ENCODE peak calls at places on chromosomes 4 and X, in five cellular contexts. One of them, this sample, is unnamed.

GRCh38 chrX:108439434-108439883 is at the start of gene COL4A5:
- DNase-seq in adipocyte: peak; percentile 81
- DNase-seq in mesendoderm: peak; percentile 95
- DNase-seq in CD8-positive, alpha-beta memory T cell: no peak
- DNase-seq in heart right ventricle: peak; percentile 48
- DNase-seq in this sample: peak; percentile 71

GRCh38 chrX:13933352-13933751 is 96.3 kb downstream of the GEMIN8 start:
- DNase-seq in adipocyte: no peak
- DNase-seq in mesendoderm: no peak
- DNase-seq in CD8-positive, alpha-beta memory T cell: no peak
- DNase-seq in heart right ventricle: no peak
- DNase-seq in this sample: no peak

GRCh38 chr4:6834867-6835266 is 52.3 kb downstream of the KIAA0232 start:
- DNase-seq in adipocyte: peak; percentile 52
- DNase-seq in mesendoderm: peak; percentile 28
- DNase-seq in CD8-positive, alpha-beta memory T cell: no peak
- DNase-seq in heart right ventricle: no peak
- DNase-seq in this sample: no peak

GRCh38 chr4:53477666-53478065 is 100.2 kb downstream of the FIP1L1 start:
- DNase-seq in adipocyte: no peak
- DNase-seq in mesendoderm: no peak
- DNase-seq in CD8-positive, alpha-beta memory T cell: no peak
- DNase-seq in heart right ventricle: no peak
- DNase-seq in this sample: no peak

GRCh38 chr4:288891-289290 is 16.4 kb downstream of the ZNF732 start:
- DNase-seq in adipocyte: no peak
- DNase-seq in mesendoderm: no peak
- DNase-seq in CD8-positive, alpha-beta memory T cell: no peak
- DNase-seq in heart right ventricle: no peak
- DNase-seq in this sample: no peak

GRCh38 chrX:42954880-42955279 is 176.9 kb upstream of the PPP1R2C start:
- DNase-seq in adipocyte: no peak
- DNase-seq in mesendoderm: no peak
- DNase-seq in CD8-positive, alpha-beta memory T cell: no peak
- DNase-seq in heart right ventricle: no peak
- DNase-seq in this sample: no peak

GRCh38 chr4:101292901-101293300 is 54.4 kb downstream of the PPP3CA start:
- DNase-seq in adipocyte: peak; percentile 38
- DNase-seq in mesendoderm: no peak
- DNase-seq in CD8-positive, alpha-beta memory T cell: no peak
- DNase-seq in heart right ventricle: no peak
- DNase-seq in this sample: no peak

GRCh38 chr4:36039031-36039430 is 205.3 kb downstream of the ARAP2 start:
- DNase-seq in adipocyte: no peak
- DNase-seq in mesendoderm: peak; percentile 6
- DNase-seq in CD8-positive, alpha-beta memory T cell: no peak
- DNase-seq in heart right ventricle: no peak
- DNase-seq in this sample: peak; percentile 7

GRCh38 chr4:67103001-67103737 is 442.1 kb downstream of the CENPC start:
- DNase-seq in adipocyte: no peak
- DNase-seq in mesendoderm: peak; percentile 35
- DNase-seq in CD8-positive, alpha-beta memory T cell: no peak
- DNase-seq in heart right ventricle: no peak
- DNase-seq in this sample: no peak

GRCh38 chrX:131277543-131278115 is 11.5 kb downstream of the IGSF1 start:
- DNase-seq in adipocyte: no peak
- DNase-seq in mesendoderm: no peak
- DNase-seq in CD8-positive, alpha-beta memory T cell: no peak
- DNase-seq in heart right ventricle: no peak
- DNase-seq in this sample: peak; percentile 30

GRCh38 chr4:10212400-10212799 is 95.8 kb upstream of the WDR1 start:
- DNase-seq in adipocyte: no peak
- DNase-seq in mesendoderm: no peak
- DNase-seq in CD8-positive, alpha-beta memory T cell: no peak
- DNase-seq in heart right ventricle: no peak
- DNase-seq in this sample: no peak

GRCh38 chrX:63754141-63754859 is 30.7 kb downstream of the ARHGEF9 start:
- DNase-seq in adipocyte: peak; percentile 58
- DNase-seq in mesendoderm: no peak
- DNase-seq in CD8-positive, alpha-beta memory T cell: peak; percentile 50
- DNase-seq in heart right ventricle: no peak
- DNase-seq in this sample: no peak

GRCh38 chrX:37993857-37994619 is 12.3 kb upstream of the SYTL5 start:
- DNase-seq in adipocyte: no peak
- DNase-seq in mesendoderm: peak; percentile 96
- DNase-seq in CD8-positive, alpha-beta memory T cell: no peak
- DNase-seq in heart right ventricle: no peak
- DNase-seq in this sample: peak; percentile 68

GRCh38 chr4:144578681-144579080 is 67.3 kb upstream of the HHIP start:
- DNase-seq in adipocyte: peak; percentile 25
- DNase-seq in mesendoderm: no peak
- DNase-seq in CD8-positive, alpha-beta memory T cell: no peak
- DNase-seq in heart right ventricle: no peak
- DNase-seq in this sample: no peak

GRCh38 chr4:102684605-102685052 is 76.1 kb downstream of the MANBA start:
- DNase-seq in adipocyte: peak; percentile 5
- DNase-seq in mesendoderm: no peak
- DNase-seq in CD8-positive, alpha-beta memory T cell: no peak
- DNase-seq in heart right ventricle: no peak
- DNase-seq in this sample: no peak

GRCh38 chr4:104896623-104897296 is 249.9 kb upstream of the TET2 start:
- DNase-seq in adipocyte: no peak
- DNase-seq in mesendoderm: no peak
- DNase-seq in CD8-positive, alpha-beta memory T cell: no peak
- DNase-seq in heart right ventricle: no peak
- DNase-seq in this sample: no peak

GRCh38 chr4:108036252-108036651 is 46.6 kb downstream of the HADH start:
- DNase-seq in adipocyte: no peak
- DNase-seq in mesendoderm: no peak
- DNase-seq in CD8-positive, alpha-beta memory T cell: peak; percentile 57
- DNase-seq in heart right ventricle: no peak
- DNase-seq in this sample: no peak

GRCh38 chrX:115494133-115494532 is 66.8 kb upstream of the PLS3 start:
- DNase-seq in adipocyte: peak; percentile 40
- DNase-seq in mesendoderm: no peak
- DNase-seq in CD8-positive, alpha-beta memory T cell: no peak
- DNase-seq in heart right ventricle: no peak
- DNase-seq in this sample: no peak

GRCh38 chr4:26687728-26688127 is 103.8 kb downstream of the TBC1D19 start:
- DNase-seq in adipocyte: peak; percentile 78
- DNase-seq in mesendoderm: peak; percentile 11
- DNase-seq in CD8-positive, alpha-beta memory T cell: no peak
- DNase-seq in heart right ventricle: no peak
- DNase-seq in this sample: no peak

GRCh38 chrX:14919421-14919820 is 46.2 kb downstream of the MOSPD2 start:
- DNase-seq in adipocyte: no peak
- DNase-seq in mesendoderm: no peak
- DNase-seq in CD8-positive, alpha-beta memory T cell: no peak
- DNase-seq in heart right ventricle: no peak
- DNase-seq in this sample: no peak

GRCh38 chrX:133653363-133653762 is 238.1 kb upstream of the GPC4 start:
- DNase-seq in adipocyte: no peak
- DNase-seq in mesendoderm: no peak
- DNase-seq in CD8-positive, alpha-beta memory T cell: no peak
- DNase-seq in heart right ventricle: no peak
- DNase-seq in this sample: no peak

GRCh38 chr4:47478799-47479198 is 6.3 kb upstream of the ATP10D start:
- DNase-seq in adipocyte: no peak
- DNase-seq in mesendoderm: no peak
- DNase-seq in CD8-positive, alpha-beta memory T cell: no peak
- DNase-seq in heart right ventricle: no peak
- DNase-seq in this sample: no peak
- H3K36me3 ChIP-seq in adipocyte: no peaks in the 10 kb centered on the region
- H3K36me3 ChIP-seq in mesendoderm: no peaks in the 10 kb centered on the region
- H3K36me3 ChIP-seq in CD8-positive, alpha-beta memory T cell: no peaks in the 10 kb centered on the region
- H3K36me3 ChIP-seq in heart right ventricle: no peaks in the 10 kb centered on the region
- H3K36me3 ChIP-seq in this sample: no peaks in the 10 kb centered on the region

GRCh38 chrX:9341305-9342201 is 123.3 kb upstream of the TBL1X start:
- DNase-seq in adipocyte: peak; percentile 62
- DNase-seq in mesendoderm: peak; percentile 47
- DNase-seq in CD8-positive, alpha-beta memory T cell: peak; percentile 81
- DNase-seq in heart right ventricle: peak; percentile 71
- DNase-seq in this sample: peak; percentile 43
- H3K4me3 ChIP-seq in adipocyte: peak overlapping the region; percentile 65
- H3K4me3 ChIP-seq in mesendoderm: no peak overlapping the region
- H3K4me3 ChIP-seq in CD8-positive, alpha-beta memory T cell: peak overlapping the region; percentile 55
- H3K4me3 ChIP-seq in heart right ventricle: peak overlapping the region; percentile 27
- H3K4me3 ChIP-seq in this sample: no peak overlapping the region

GRCh38 chr4:146641762-146642161 is 3.1 kb downstream of the POU4F2 start:
- DNase-seq in adipocyte: no peak
- DNase-seq in mesendoderm: no peak
- DNase-seq in CD8-positive, alpha-beta memory T cell: no peak
- DNase-seq in heart right ventricle: no peak
- DNase-seq in this sample: no peak
- H3K27me3 ChIP-seq in adipocyte: peaks cover 62% of the 10 kb centered on the region
- H3K27me3 ChIP-seq in mesendoderm: peaks cover 51% of the 10 kb centered on the region
- H3K27me3 ChIP-seq in CD8-positive, alpha-beta memory T cell: peaks cover 4% of the 10 kb centered on the region
- H3K27me3 ChIP-seq in heart right ventricle: peaks cover 29% of the 10 kb centered on the region
- H3K27me3 ChIP-seq in this sample: peaks cover 99% of the 10 kb centered on the region

DNA sequence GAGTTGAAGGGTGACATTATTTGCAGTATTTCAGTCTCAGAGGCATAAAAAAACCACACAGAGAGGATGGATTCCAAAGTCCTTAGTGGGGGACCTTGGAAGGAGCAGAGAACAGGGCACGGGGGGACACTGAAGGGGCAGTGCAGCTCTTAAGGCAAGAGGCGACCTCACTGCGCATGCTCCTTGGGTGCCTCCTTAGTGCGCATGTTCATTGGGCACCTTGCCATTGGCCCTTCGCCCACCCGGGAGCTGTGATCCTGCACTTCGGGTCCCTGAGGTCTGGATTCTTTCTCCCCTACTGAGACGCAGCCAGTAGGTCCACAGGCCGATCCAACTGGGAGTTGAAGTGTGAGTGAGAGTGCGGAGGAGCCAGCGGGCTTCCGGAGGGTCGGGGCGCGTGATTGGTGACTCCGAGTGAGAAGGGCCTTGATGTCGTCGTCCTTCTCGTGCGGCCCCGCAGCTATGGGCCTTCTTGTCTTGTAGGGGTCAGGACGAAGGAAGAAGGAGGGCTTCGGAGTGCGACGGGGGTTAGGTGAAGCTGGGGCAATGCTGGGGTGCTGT is at the start of gene XAGE5:
- DNase-seq in adipocyte: no peak
- DNase-seq in mesendoderm: no peak
- DNase-seq in CD8-positive, alpha-beta memory T cell: no peak
- DNase-seq in heart right ventricle: no peak
- DNase-seq in this sample: no peak
- H3K36me3 ChIP-seq in adipocyte: no peaks in the 10 kb centered on the region
- H3K36me3 ChIP-seq in mesendoderm: no peaks in the 10 kb centered on the region
- H3K36me3 ChIP-seq in CD8-positive, alpha-beta memory T cell: no peaks in the 10 kb centered on the region
- H3K36me3 ChIP-seq in heart right ventricle: no peaks in the 10 kb centered on the region
- H3K36me3 ChIP-seq in this sample: no peaks in the 10 kb centered on the region

DNA sequence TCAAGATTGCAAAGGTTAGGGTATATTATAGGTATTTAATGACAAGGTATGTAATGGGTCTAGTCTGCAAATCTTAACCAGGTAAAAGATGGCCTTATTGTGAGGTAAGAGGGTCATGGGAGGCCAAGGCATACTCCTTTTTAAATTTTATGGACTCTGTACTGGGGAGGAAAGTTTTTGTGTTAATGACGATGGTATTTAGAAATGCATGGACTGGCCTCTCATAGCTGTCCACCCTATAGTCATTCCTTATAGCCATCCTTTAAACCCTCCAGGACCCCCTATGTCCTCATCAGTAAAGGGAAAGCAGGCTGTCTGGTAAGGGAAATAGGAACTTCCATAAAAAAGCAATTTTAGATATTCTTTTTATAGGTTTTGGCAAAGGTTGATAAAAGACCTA is 1.5 kb downstream of the AIMP1 start:
- DNase-seq in adipocyte: no peak
- DNase-seq in mesendoderm: no peak
- DNase-seq in CD8-positive, alpha-beta memory T cell: no peak
- DNase-seq in heart right ventricle: no peak
- DNase-seq in this sample: no peak
- H3K4me3 ChIP-seq in adipocyte: peak overlapping the region; percentile 99
- H3K4me3 ChIP-seq in mesendoderm: no peak overlapping the region
- H3K4me3 ChIP-seq in CD8-positive, alpha-beta memory T cell: peak overlapping the region; percentile 91
- H3K4me3 ChIP-seq in heart right ventricle: peak overlapping the region; percentile 78
- H3K4me3 ChIP-seq in this sample: no peak overlapping the region

GRCh38 chrX:111555559-111555958 is 44.1 kb downstream of the SERTM2 start:
- DNase-seq in adipocyte: no peak
- DNase-seq in mesendoderm: peak; percentile 54
- DNase-seq in CD8-positive, alpha-beta memory T cell: no peak
- DNase-seq in heart right ventricle: no peak
- DNase-seq in this sample: no peak
- H3K27me3 ChIP-seq in adipocyte: peaks cover 8% of the 10 kb centered on the region
- H3K27me3 ChIP-seq in mesendoderm: no peaks in the 10 kb centered on the region
- H3K27me3 ChIP-seq in CD8-positive, alpha-beta memory T cell: no peaks in the 10 kb centered on the region
- H3K27me3 ChIP-seq in heart right ventricle: no peaks in the 10 kb centered on the region
- H3K27me3 ChIP-seq in this sample: no peaks in the 10 kb centered on the region

DNA sequence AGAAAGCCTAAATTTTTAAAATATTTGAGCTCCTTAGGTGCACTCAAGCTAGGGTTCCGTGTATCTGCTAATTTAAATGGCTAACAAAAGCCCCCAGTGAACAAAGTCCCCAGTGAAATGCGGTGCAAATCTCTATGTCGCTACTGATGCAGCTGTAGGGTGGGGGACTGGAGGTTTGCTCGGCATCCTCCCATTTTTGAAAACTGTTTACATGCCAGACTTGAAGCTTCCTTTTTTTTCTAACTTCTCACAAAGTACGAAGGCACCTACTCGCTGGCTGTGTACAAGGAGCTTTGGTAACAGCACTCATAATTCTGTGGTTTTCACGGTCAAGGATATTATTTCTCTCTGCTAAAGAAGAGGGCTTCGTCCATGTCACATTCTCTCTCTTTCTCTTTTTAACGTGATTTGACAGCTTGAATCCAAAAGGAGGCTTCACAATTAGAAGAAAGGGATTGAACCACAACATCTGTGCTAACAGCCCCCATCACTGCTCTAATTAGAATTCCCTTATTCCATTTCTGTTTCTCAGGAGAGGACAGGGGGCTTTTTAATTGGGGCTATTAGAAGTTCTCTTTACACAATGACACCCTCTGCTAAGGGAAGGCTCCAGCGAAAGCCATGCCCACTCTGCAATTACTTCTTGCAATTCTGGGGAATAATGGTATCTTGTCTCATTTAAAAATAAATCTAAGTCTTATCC is 46.7 kb downstream of the TMEM156 start:
- DNase-seq in adipocyte: no peak
- DNase-seq in mesendoderm: no peak
- DNase-seq in CD8-positive, alpha-beta memory T cell: no peak
- DNase-seq in heart right ventricle: no peak
- DNase-seq in this sample: no peak
- H3K36me3 ChIP-seq in adipocyte: no peaks in the 10 kb centered on the region
- H3K36me3 ChIP-seq in mesendoderm: no peaks in the 10 kb centered on the region
- H3K36me3 ChIP-seq in CD8-positive, alpha-beta memory T cell: peaks cover 6% of the 10 kb centered on the region
- H3K36me3 ChIP-seq in heart right ventricle: no peaks in the 10 kb centered on the region
- H3K36me3 ChIP-seq in this sample: no peaks in the 10 kb centered on the region